ENCODE peak calls at places on chromosomes 7 and 10, in four cellular contexts. H, Q, S and B are unnamed samples.

GRCh38 chr10:89888647-89889046 is 187.3 kb downstream of the KIF20B start:
- DNase-seq in H (no peak), S (no peak), Q (no peak), B (no peak)

GRCh38 chr10:70664702-70665195 is 7.6 kb upstream of the ADAMTS14 start:
- DNase-seq in H (no peak), Q (peak), S (peak), B (peak)

GRCh38 chr10:323651-324293 is 188.5 kb downstream of the ZMYND11 start:
- DNase-seq in H (peak), S (peak), Q (peak), B (peak)

GRCh38 chr7:74501298-74501697 is 47.6 kb downstream of the GTF2IRD1 start:
- DNase-seq in H (no peak), S (no peak), Q (no peak), B (peak)

GRCh38 chr10:47009215-47009838 is 98.1 kb downstream of the PTPN20 start:
- DNase-seq in S (no peak), H (no peak), Q (no peak), B (no peak)

GRCh38 chr10:76341740-76342139 is 910.3 kb downstream of the LRMDA start:
- DNase-seq in Q (no peak), H (no peak), S (no peak), B (no peak)

GRCh38 chr10:80454526-80455460 is 683 bp downstream of the TSPAN14 start:
- DNase-seq in H (no peak), Q (no peak), S (no peak), B (no peak)

GRCh38 chr10:94546058-94546595 is 539 bp downstream of the HELLS start:
- DNase-seq in S (no peak), Q (peak), H (no peak), B (peak)

GRCh38 chr10:89129850-89130396 is 77.2 kb downstream of the CH25H start:
- DNase-seq in H (no peak), Q (peak), S (peak), B (peak)

GRCh38 chr7:5589819-5590595 is 166.4 kb upstream of the TNRC18 start:
- DNase-seq in Q (no peak), H (no peak), S (no peak), B (no peak)

GRCh38 chr10:17756557-17757208 is 4.7 kb downstream of the TMEM236 start:
- DNase-seq in H (no peak), Q (peak), S (no peak), B (no peak)

GRCh38 chr10:88386204-88386877 is 196.8 kb downstream of the RNLS start:
- DNase-seq in H (no peak), S (no peak), Q (no peak), B (peak)

GRCh38 chr7:105454058-105454739 is 65.5 kb upstream of the SRPK2 start:
- DNase-seq in H (no peak), Q (peak), S (no peak), B (no peak)

GRCh38 chr10:73809061-73809818 is 2.2 kb downstream of the NDST2 start:
- DNase-seq in H (no peak), S (no peak), Q (no peak), B (no peak)

GRCh38 chr10:773562-774161 is 84.2 kb upstream of the DIP2C start:
- DNase-seq in S (no peak), H (no peak), Q (no peak), B (peak)

GRCh38 chr7:95737828-95738505 is 34.4 kb upstream of the DYNC1I1 start:
- DNase-seq in Q (no peak), S (no peak), H (no peak), B (no peak)